ENCODE peak calls at places on chromosome 10, in four cellular contexts. F is astrocyte; H is naive thymus-derived CD4-positive, alpha-beta T cell; Y is neuronal stem cell. G is an unnamed sample.
A peak's percentile ranks its signal among the peaks of the same experiment; 100 is the strongest.

GRCh38 chr10:63197304-63198092 is 64.4 kb downstream of the NRBF2 start:
- DNase-seq in H (no peak), Y (no peak), F (peak; percentile 89), G (no peak)

GRCh38 chr10:93106631-93107072 is 33.0 kb downstream of the CYP26A1 start:
- DNase-seq in Y (no peak), F (peak; percentile 28), H (no peak), G (no peak)

GRCh38 chr10:790821-791551 is 101.5 kb upstream of the DIP2C start:
- DNase-seq in H (no peak), F (no peak), Y (no peak), G (no peak)

GRCh38 chr10:4847580-4848020 is 21.6 kb downstream of the AKR1E2 start:
- DNase-seq in F (peak; percentile 71), Y (no peak), H (no peak), G (peak; percentile 13)

GRCh38 chr10:118278649-118279048 is 63.5 kb downstream of the FAM204A start:
- DNase-seq in H (no peak), F (no peak), Y (no peak), G (no peak)

GRCh38 chr10:34364253-34365037 is 450.7 kb downstream of the PARD3 start:
- DNase-seq in Y (no peak), H (no peak), F (peak; percentile 8), G (no peak)

GRCh38 chr10:113177163-113177935 is 227.3 kb downstream of the TCF7L2 start:
- DNase-seq in H (no peak), Y (no peak), F (no peak), G (peak; percentile 16)

GRCh38 chr10:101110856-101111523 is 20.1 kb upstream of the TLX1 start:
- DNase-seq in H (no peak), Y (no peak), F (no peak), G (no peak)

GRCh38 chr10:93916257-93917063 is 22.7 kb downstream of the SLC35G1 start:
- DNase-seq in Y (no peak), F (peak; percentile 31), H (no peak), G (no peak)

GRCh38 chr10:63527401-63527800 is 6.2 kb downstream of the REEP3 start:
- DNase-seq in Y (no peak), F (no peak), H (no peak), G (no peak)

GRCh38 chr10:105742184-105742583 is 1101.1 kb downstream of the SORCS3 start:
- DNase-seq in Y (no peak), H (no peak), F (no peak), G (peak; percentile 38)

GRCh38 chr10:119652361-119652760 is 1.2 kb downstream of the BAG3 start:
- DNase-seq in H (peak; percentile 56), Y (no peak), F (peak; percentile 60), G (no peak)

GRCh38 chr10:72292223-72292691 is 18.5 kb downstream of the DDIT4 start:
- DNase-seq in H (no peak), Y (no peak), F (peak; percentile 35), G (no peak)

GRCh38 chr10:91681361-91682276 is 48.7 kb upstream of the PPP1R3C start:
- DNase-seq in H (no peak), F (no peak), Y (no peak), G (no peak)

GRCh38 chr10:3071405-3072198 is 4.3 kb downstream of the PFKP start:
- DNase-seq in F (peak; percentile 92), H (no peak), Y (no peak), G (no peak)

GRCh38 chr10:21870849-21871248 is 132.7 kb downstream of the DNAJC1 start:
- DNase-seq in F (no peak), Y (no peak), H (no peak), G (no peak)

GRCh38 chr10:85319826-85320225 is 991.4 kb downstream of the CCSER2 start:
- DNase-seq in F (no peak), Y (no peak), H (no peak), G (no peak)

GRCh38 chr10:48724127-48724526 is 39.5 kb downstream of the WDFY4 start:
- DNase-seq in F (no peak), Y (no peak), H (no peak), G (no peak)

GRCh38 chr10:103693812-103694205 is 161.6 kb downstream of the SH3PXD2A start:
- DNase-seq in F (no peak), Y (no peak), H (no peak), G (no peak)
- H3K4me3 ChIP-seq in F (no peak overlapping the region), Y (no peak overlapping the region), H (peak overlapping the region; percentile 76), G (no peak overlapping the region)

GRCh38 chr10:124694467-124695195 is 49.5 kb downstream of the FAM53B start:
- DNase-seq in Y (no peak), H (no peak), F (no peak), G (no peak)

GRCh38 chr10:124695259-124695658 is 48.9 kb downstream of the FAM53B start:
- DNase-seq in H (no peak), Y (no peak), F (no peak), G (no peak)

GRCh38 chr10:124697443-124697836 is 46.7 kb downstream of the FAM53B start:
- DNase-seq in Y (no peak), F (no peak), H (no peak), G (no peak)

GRCh38 chr10:124697837-124698559 is 46.2 kb downstream of the FAM53B start:
- DNase-seq in Y (no peak), H (peak; percentile 43), F (no peak), G (no peak)

DNA sequence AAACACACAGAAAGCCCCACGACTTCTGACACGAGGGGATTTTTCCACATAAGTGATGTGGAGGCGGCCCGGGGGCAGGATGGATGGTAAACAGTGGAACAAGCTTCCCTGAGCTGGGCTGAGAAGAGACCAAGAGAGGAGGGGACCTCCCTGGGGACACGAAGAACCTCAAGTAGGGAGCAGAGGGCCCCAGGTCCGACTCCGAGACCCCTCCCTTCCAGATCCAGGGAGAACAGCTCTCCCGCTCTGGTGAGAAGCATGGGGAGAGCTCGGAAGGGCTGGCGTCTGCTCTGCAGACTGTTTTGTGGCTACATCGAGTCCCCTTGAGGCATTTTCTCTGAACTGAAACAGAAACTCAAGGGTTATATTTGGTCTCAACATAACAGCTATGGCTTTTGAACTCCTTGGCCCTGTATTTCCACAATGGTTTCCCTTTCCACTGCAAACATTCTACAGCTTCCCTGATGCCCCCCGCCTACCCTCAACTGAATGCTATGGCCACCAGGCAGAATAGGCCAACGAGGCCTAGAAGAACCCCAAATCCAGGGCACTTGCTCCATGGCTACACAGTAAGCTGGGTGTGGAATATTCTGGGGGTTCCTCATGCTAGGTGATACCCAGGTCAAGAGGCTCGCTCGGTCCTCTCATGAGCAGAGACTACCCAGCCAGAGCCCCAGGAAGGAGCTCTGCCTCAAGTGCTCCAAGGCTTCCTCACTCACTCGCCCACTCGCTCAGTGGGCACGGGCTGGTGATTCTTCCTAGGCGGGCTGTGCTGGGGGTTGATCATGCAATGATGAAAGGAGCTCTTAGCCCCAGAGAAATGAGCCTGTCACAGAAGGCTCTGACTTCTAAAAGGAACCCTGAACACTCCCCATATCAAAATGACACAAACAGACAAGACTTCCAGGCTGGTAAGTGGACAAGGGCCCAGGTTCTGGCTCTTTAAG is 47.5 kb downstream of the FAM53B start:
- DNase-seq in H (peak; percentile 34), F (no peak), Y (no peak), G (no peak)
- H3K4me1 ChIP-seq in H (peaks cover 53% of the 10 kb centered on the region), F (peaks cover 7% of the 10 kb centered on the region), Y (peaks cover 3% of the 10 kb centered on the region), G (no peaks in the 10 kb centered on the region)

DNA sequence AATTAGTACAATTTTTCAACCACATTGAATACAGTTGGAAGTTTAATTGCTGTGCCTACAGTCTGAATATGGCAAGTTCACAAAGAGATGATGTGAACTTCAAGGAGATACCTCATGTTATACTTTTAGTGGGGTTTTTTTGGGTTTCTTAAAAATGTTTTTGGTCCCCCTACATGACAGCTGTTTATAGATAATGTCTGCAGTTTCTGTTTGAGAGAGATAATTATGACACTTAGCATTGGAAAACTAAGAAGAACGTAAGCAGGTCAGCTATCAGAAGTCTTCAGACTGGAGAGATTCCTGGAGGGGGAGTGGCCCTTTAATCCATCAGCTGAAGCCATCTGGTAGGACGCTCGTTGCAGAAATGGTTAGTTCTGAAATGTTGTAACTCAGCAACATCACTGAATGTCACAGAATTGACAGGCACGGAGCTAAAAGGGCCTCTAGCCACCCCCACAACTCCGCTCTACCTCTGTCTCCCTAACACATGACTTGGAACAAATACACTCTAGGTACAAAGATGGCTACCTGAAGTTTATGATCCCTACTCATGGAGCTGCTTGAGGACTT is 29.0 kb downstream of the TIMM23 start:
- DNase-seq in F (no peak), H (no peak), Y (no peak), G (no peak)
- H3K36me3 ChIP-seq in F (peaks cover 39% of the 10 kb centered on the region), H (peaks cover 18% of the 10 kb centered on the region), Y (peaks cover 90% of the 10 kb centered on the region), G (peaks cover 12% of the 10 kb centered on the region)

DNA sequence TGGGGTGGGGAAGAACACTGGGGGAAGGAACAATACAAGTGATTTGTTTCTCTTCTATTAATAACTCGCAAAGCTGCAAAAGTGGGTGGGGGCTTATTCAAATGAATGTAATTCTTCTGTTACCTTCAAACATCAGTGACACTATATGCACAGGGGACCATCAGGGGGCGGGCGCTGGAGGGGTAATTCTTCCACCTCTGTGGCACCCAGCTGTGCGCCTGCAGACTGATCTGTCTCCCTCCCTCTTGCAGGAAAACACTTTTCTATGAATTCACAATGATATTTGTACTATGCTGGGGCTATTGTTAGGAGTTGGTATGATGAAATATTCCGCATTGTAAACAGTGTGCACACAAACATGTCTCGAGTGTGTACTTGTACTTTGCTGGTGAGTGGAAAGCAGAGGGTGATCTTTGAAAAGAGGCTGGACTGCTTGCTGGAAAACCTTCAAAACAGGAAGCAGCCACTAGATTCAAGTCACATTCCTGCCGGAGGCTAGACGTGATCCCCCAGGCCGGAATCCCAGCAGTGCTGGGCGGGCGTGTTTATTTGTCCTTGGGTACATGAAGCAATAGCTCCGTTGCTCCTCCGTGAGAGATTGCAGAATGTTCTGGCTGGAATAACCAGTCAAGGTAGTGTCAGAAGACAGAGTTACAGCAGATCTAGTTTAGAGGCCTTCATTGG is 15.8 kb upstream of the BNIP3 start:
- DNase-seq in F (no peak), H (no peak), Y (no peak), G (peak; percentile 28)
- H3K4me3 ChIP-seq in F (no peak overlapping the region), H (no peak overlapping the region), Y (peak overlapping the region; percentile 16), G (no peak overlapping the region)

DNA sequence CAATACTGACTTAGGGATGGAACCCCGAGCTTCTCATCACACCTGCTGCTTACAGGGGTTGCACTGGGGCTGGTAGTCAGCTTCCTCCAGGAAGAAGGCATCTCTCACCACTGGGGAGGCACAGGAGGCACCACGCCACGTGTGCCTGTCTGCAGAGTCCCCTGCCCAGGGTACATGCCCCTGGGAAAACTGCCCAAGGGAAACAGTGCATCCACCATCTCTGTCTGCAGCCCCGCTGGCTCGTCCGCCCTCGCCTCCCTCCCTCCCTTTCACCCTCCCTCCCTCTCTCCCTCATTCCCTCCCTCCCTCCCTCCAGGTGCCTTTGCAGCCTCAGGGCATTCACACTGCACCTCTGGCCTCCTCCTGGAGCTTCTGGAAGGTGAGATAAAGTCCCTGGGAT is 101.1 kb downstream of the PTPRE start:
- DNase-seq in F (no peak), H (no peak), Y (no peak), G (no peak)
- H3K4me1 ChIP-seq in F (peaks cover 13% of the 10 kb centered on the region), H (no peaks in the 10 kb centered on the region), Y (no peaks in the 10 kb centered on the region), G (no peaks in the 10 kb centered on the region)

GRCh38 chr10:121831777-121832176 is 96.1 kb downstream of the ATE1 start:
- DNase-seq in H (no peak), Y (no peak), F (no peak), G (no peak)
- H3K36me3 ChIP-seq in H (peaks cover 4% of the 10 kb centered on the region), Y (peaks cover 49% of the 10 kb centered on the region), F (peaks cover 5% of the 10 kb centered on the region), G (no peaks in the 10 kb centered on the region)

DNA sequence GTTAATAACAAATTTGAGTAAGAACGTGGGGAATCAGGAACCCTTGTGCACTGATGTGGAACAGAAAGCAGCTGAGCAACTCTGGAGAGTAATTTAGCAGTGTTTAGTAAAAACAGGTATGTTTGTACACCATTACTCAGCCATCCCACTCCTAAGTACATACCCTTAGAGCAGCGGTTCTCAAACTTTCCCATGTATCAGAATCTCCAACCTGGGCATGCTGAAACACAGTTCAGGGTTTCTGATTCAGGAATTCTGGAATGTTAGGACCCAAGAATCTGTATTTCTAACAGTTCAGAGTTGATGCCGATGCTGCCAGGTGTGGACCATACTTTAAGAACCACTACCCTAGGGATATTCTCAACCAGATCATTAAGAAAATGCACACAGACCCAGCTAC is 5.1 kb downstream of the SGMS1 start:
- DNase-seq in Y (no peak), H (no peak), F (no peak), G (no peak)
- H3K4me3 ChIP-seq in Y (no peak overlapping the region), H (no peak overlapping the region), F (no peak overlapping the region), G (no peak overlapping the region)

GRCh38 chr10:95458014-95458413 is 103.2 kb downstream of the SORBS1 start:
- DNase-seq in H (no peak), F (no peak), Y (no peak), G (no peak)
- H3K4me1 ChIP-seq in H (no peaks in the 10 kb centered on the region), F (peaks cover 4% of the 10 kb centered on the region), Y (peaks cover 15% of the 10 kb centered on the region), G (peaks cover 17% of the 10 kb centered on the region)

G was measured in SJCRH30.